ENCODE peak calls at places on chromosomes 11 and 22, in six cellular contexts. J, U, O, C, K and A are unnamed samples.

GRCh38 chr11:20632169-20632532 is 32.7 kb downstream of the SLC6A5 start:
- DNase-seq in U (no peak), C (no peak), K (no peak), J (no peak), O (no peak), A (no peak)

GRCh38 chr11:4195909-4196308 is 101.3 kb downstream of the RRM1 start:
- DNase-seq in J (no peak), C (no peak), O (no peak), K (no peak), U (no peak), A (no peak)

GRCh38 chr11:26820739-26821138 is 98.9 kb upstream of the SLC5A12 start:
- DNase-seq in O (no peak), C (no peak), U (no peak), J (no peak), K (no peak), A (no peak)

GRCh38 chr11:125600663-125601062 is 8.0 kb downstream of the STT3A start:
- DNase-seq in U (no peak), O (no peak), C (no peak), J (no peak), K (no peak), A (no peak)

GRCh38 chr11:67584881-67585873 is 1.6 kb downstream of the GSTP1 start:
- DNase-seq in K (no peak), J (no peak), O (no peak), U (peak; percentile 58), C (no peak), A (no peak)

GRCh38 chr11:105937331-105937730 is 84.7 kb downstream of the MSANTD4 start:
- DNase-seq in O (no peak), K (no peak), J (peak; percentile 23), C (no peak), U (no peak), A (no peak)

GRCh38 chr22:43955040-43955882 is at the start of gene SAMM50:
- DNase-seq in K (peak; percentile 96), J (peak; percentile 81), C (peak; percentile 89), O (peak; percentile 89), U (peak; percentile 95), A (peak; percentile 88)

GRCh38 chr11:78313181-78313788 is 104.3 kb downstream of the GAB2 start:
- DNase-seq in O (no peak), J (peak; percentile 10), K (no peak), U (no peak), C (no peak), A (no peak)

GRCh38 chr11:134949121-134949591 is 537.1 kb upstream of the B3GAT1 start:
- DNase-seq in J (peak; percentile 45), K (peak; percentile 87), O (no peak), C (no peak), U (no peak), A (no peak)

GRCh38 chr11:46012185-46012584 is 89.7 kb downstream of the LARGE2 start:
- DNase-seq in K (no peak), O (no peak), U (no peak), C (no peak), J (no peak), A (no peak)

GRCh38 chr11:71222318-71223080 is 29.9 kb downstream of the SHANK2 start:
- DNase-seq in J (no peak), O (no peak), C (no peak), K (no peak), U (peak; percentile 44), A (no peak)

GRCh38 chr11:114239632-114240224 is 56.5 kb upstream of the NNMT start:
- DNase-seq in K (no peak), O (no peak), U (no peak), J (no peak), C (no peak), A (no peak)

GRCh38 chr11:134725939-134726639 is 314.0 kb upstream of the B3GAT1 start:
- DNase-seq in U (no peak), C (no peak), O (no peak), J (peak; percentile 35), K (no peak), A (no peak)

GRCh38 chr22:29201722-29202230 is 3.9 kb upstream of the EMID1 start:
- DNase-seq in O (no peak), U (no peak), C (no peak), K (no peak), J (no peak), A (no peak)

GRCh38 chr11:129077191-129077590 is 114.9 kb downstream of the ARHGAP32 start:
- DNase-seq in J (no peak), O (no peak), K (no peak), C (no peak), U (no peak), A (no peak)

GRCh38 chr22:42662114-42663021 is 13.2 kb upstream of the CYB5R3 start:
- DNase-seq in J (no peak), O (peak; percentile 79), C (peak; percentile 77), K (peak; percentile 89), U (peak; percentile 84), A (peak; percentile 58)

GRCh38 chr22:25644122-25644521 is 79.6 kb downstream of the GRK3 start:
- DNase-seq in U (no peak), K (no peak), J (no peak), O (no peak), C (no peak), A (no peak)

GRCh38 chr11:111206472-111206871 is 39.1 kb upstream of the POU2AF2 start:
- DNase-seq in O (no peak), C (no peak), K (no peak), J (no peak), U (no peak), A (no peak)

GRCh38 chr22:24703101-24703500 is 71.4 kb downstream of the PIWIL3 start:
- DNase-seq in U (no peak), K (no peak), J (no peak), C (no peak), O (no peak), A (no peak)

GRCh38 chr11:132125855-132126841 is 755.7 kb downstream of the NTM start:
- DNase-seq in O (no peak), K (no peak), J (no peak), U (no peak), C (no peak), A (no peak)

GRCh38 chr11:59247535-59248227 is 35.0 kb upstream of the MPEG1 start:
- DNase-seq in C (peak; percentile 67), J (no peak), U (no peak), K (peak; percentile 71), O (no peak), A (peak; percentile 6)

GRCh38 chr11:61542661-61543060 is 34.1 kb downstream of the LRRC10B start:
- DNase-seq in U (no peak), C (no peak), J (no peak), O (no peak), K (no peak), A (no peak)

GRCh38 chr11:65291613-65292012 is 23.1 kb upstream of the CDC42EP2 start:
- DNase-seq in J (no peak), O (no peak), C (no peak), K (no peak), U (no peak), A (no peak)

GRCh38 chr22:47156352-47157092 is 394.1 kb downstream of the TBC1D22A start:
- DNase-seq in K (no peak), U (no peak), O (no peak), C (no peak), J (no peak), A (no peak)

GRCh38 chr22:22880645-22881044 is 7.0 kb upstream of the IGLL5 start:
- DNase-seq in J (no peak), O (no peak), K (no peak), C (no peak), U (no peak), A (no peak)

GRCh38 chr11:269146-269890 is 8.9 kb upstream of the NLRP6 start:
- DNase-seq in J (no peak), K (no peak), C (peak; percentile 91), U (no peak), O (peak; percentile 24), A (no peak)

GRCh38 chr22:19576460-19577421 is 52.5 kb upstream of the CLDN5 start:
- DNase-seq in K (no peak), J (no peak), O (no peak), C (peak; percentile 13), U (no peak), A (no peak)

GRCh38 chr11:106708348-106708747 is 309.9 kb downstream of the GUCY1A2 start:
- DNase-seq in O (no peak), J (no peak), C (no peak), K (no peak), U (no peak), A (no peak)

GRCh38 chr11:134118016-134118415 is 49.1 kb downstream of the JAM3 start:
- DNase-seq in O (no peak), C (no peak), J (no peak), K (no peak), U (no peak), A (no peak)

GRCh38 chr22:46127556-46127955 is 22.8 kb upstream of the PPARA start:
- DNase-seq in K (no peak), C (no peak), O (no peak), U (no peak), J (no peak), A (no peak)
- H3K4me1 ChIP-seq in K (no peaks in the 10 kb centered on the region), C (no peaks in the 10 kb centered on the region), O (no peaks in the 10 kb centered on the region), U (peaks cover 13% of the 10 kb centered on the region), J (no peaks in the 10 kb centered on the region), A (peaks cover 2% of the 10 kb centered on the region)

DNA sequence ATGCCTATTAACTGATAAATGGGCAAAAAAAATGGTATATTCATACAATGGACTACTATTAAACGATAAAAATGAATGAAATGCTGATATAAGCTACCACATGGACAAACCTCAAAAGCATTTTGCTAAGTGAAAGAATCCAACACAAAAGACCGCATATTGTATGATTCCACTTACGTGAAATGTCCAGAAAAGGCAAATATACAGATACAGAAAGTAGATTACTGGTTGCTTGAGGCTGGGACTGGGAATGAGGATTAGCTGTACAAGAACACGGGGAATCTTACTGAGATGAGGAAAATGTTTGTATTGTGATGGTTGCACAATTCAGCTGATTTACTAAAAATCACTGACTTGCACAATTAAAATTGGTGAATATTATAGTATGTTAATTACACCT is 8.8 kb downstream of the SCUBE2 start:
- DNase-seq in K (no peak), J (no peak), O (no peak), U (no peak), C (no peak), A (no peak)
- H3K4me1 ChIP-seq in K (no peaks in the 10 kb centered on the region), J (no peaks in the 10 kb centered on the region), O (no peaks in the 10 kb centered on the region), U (no peaks in the 10 kb centered on the region), C (no peaks in the 10 kb centered on the region), A (no peaks in the 10 kb centered on the region)

GRCh38 chr11:66339163-66339675 is 3.0 kb upstream of the RIN1 start:
- DNase-seq in J (no peak), K (no peak), U (peak; percentile 25), O (no peak), C (no peak), A (no peak)

GRCh38 chr11:66341502-66342126 is 3.3 kb downstream of the BRMS1 start:
- DNase-seq in C (no peak), K (no peak), U (peak; percentile 44), J (no peak), O (no peak), A (no peak)

GRCh38 chr11:66338276-66339162 is 2.3 kb upstream of the RIN1 start:
- DNase-seq in J (no peak), C (no peak), U (peak; percentile 48), K (no peak), O (no peak), A (no peak)

GRCh38 chr11:66340596-66341501 is 4.1 kb downstream of the BRMS1 start:
- DNase-seq in J (no peak), K (peak; percentile 37), C (no peak), O (no peak), U (peak; percentile 39), A (no peak)

GRCh38 chr11:66339686-66340483 is 3.7 kb upstream of the RIN1 start:
- DNase-seq in U (peak; percentile 38), C (no peak), J (no peak), K (no peak), O (no peak), A (no peak)
- H3K4me1 ChIP-seq in U (peaks cover 29% of the 10 kb centered on the region), C (peaks cover 34% of the 10 kb centered on the region), J (peaks cover 20% of the 10 kb centered on the region), K (no peaks in the 10 kb centered on the region), O (peaks cover 39% of the 10 kb centered on the region), A (peaks cover 25% of the 10 kb centered on the region)

GRCh38 chr11:19338375-19338774 is 97.6 kb upstream of the E2F8 start:
- DNase-seq in J (no peak), K (no peak), O (no peak), U (no peak), C (no peak), A (no peak)
- H3K4me1 ChIP-seq in J (no peaks in the 10 kb centered on the region), K (no peaks in the 10 kb centered on the region), O (no peaks in the 10 kb centered on the region), U (no peaks in the 10 kb centered on the region), C (no peaks in the 10 kb centered on the region), A (no peaks in the 10 kb centered on the region)